ENCODE peak calls at places on chromosomes 16 and 17, in nine cellular contexts. W is GM23248; A is AG04450; M is H7; N is CD8-positive, alpha-beta memory T cell; F is colonic mucosa; B is cardiac muscle cell; C is ovary; P is Peyer's patch. J is an unnamed sample. For H3K27me3, the result is how much of the 10 kb centered on the place peaks cover.

GRCh38 chr17:1548032-1548431 is 14.6 kb downstream of the PITPNA start:
- DNase-seq in C (no peak), B (no peak), W (no peak), N (no peak), P (no peak), A (no peak), F (no peak), M (no peak), J (no peak)

GRCh38 chr16:66225696-66226095 is 140.8 kb upstream of the CDH5 start:
- DNase-seq in B (no peak), N (no peak), C (no peak), W (no peak), M (no peak), A (no peak), P (no peak), F (no peak), J (no peak)

GRCh38 chr17:57628421-57628820 is 116.7 kb downstream of the CCDC182 start:
- DNase-seq in C (peak), M (no peak), B (no peak), W (no peak), F (no peak), P (no peak), A (no peak), N (no peak), J (no peak)

GRCh38 chr17:19365499-19365817 is 2.9 kb upstream of the B9D1 start:
- DNase-seq in N (no peak), A (no peak), P (peak), B (no peak), W (no peak), C (no peak), F (no peak), M (no peak), J (no peak)

GRCh38 chr17:79046501-79047280 is 22.7 kb downstream of the C1QTNF1 start:
- DNase-seq in A (no peak), F (no peak), P (no peak), W (peak), M (peak), N (no peak), C (peak), B (no peak), J (no peak)

GRCh38 chr17:37060094-37060493 is 111.3 kb downstream of the AATF start:
- DNase-seq in N (no peak), P (no peak), F (no peak), A (no peak), C (no peak), B (no peak), M (peak), W (no peak), J (no peak)

GRCh38 chr16:75385507-75386152 is 47.7 kb downstream of the CFDP1 start:
- DNase-seq in P (no peak), B (peak), A (peak), M (peak), F (no peak), W (peak), N (no peak), C (no peak), J (no peak)

GRCh38 chr16:54093281-54093680 is 193.3 kb downstream of the IRX3 start:
- DNase-seq in P (no peak), F (no peak), C (no peak), A (no peak), B (no peak), M (no peak), W (no peak), N (no peak), J (no peak)

GRCh38 chr17:66403846-66404597 is 101.6 kb downstream of the PRKCA start:
- DNase-seq in C (no peak), P (no peak), F (no peak), W (no peak), N (no peak), A (no peak), B (no peak), M (peak), J (no peak)

GRCh38 chr16:50043358-50043757 is 18.3 kb downstream of the CNEP1R1 start:
- DNase-seq in P (no peak), B (no peak), N (no peak), W (no peak), F (no peak), M (no peak), A (no peak), C (no peak), J (no peak)

GRCh38 chr16:86452451-86452850 is 57.9 kb upstream of the FOXF1 start:
- DNase-seq in A (no peak), N (no peak), P (no peak), B (no peak), F (no peak), W (peak), M (no peak), C (no peak), J (no peak)

GRCh38 chr17:7216242-7217112 is 3.2 kb downstream of the DLG4 start:
- DNase-seq in B (no peak), W (peak), P (no peak), C (peak), M (no peak), A (no peak), N (no peak), F (no peak), J (no peak)

DNA sequence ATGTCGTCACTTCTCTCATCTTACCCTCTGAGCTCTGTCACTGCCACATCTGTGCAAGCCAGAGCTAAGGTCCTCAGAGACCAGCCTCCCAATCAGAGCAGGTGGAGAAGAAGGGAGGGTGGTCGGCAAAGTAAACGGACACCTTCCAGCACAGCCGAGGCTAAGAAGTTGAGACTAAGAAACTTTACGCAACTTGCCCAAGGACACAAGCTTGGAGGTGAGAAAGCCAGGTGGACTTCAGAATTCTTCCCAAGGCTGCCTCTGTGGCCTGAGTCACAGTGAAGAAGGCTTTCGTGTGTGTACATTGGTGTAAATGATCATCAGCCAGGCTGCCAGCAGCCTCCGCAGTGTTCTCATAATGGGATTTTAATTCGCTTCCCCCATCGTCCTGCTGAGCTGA is 125.1 kb upstream of the RPL38 start:
- DNase-seq in W (no peak), N (no peak), P (no peak), F (no peak), A (no peak), B (no peak), C (no peak), M (no peak), J (no peak)
- H3K27me3 ChIP-seq in W (under half), N (under half), P (under half), F (under half), A (under half), B (under half), C (under half), M (under half), J (under half)

DNA sequence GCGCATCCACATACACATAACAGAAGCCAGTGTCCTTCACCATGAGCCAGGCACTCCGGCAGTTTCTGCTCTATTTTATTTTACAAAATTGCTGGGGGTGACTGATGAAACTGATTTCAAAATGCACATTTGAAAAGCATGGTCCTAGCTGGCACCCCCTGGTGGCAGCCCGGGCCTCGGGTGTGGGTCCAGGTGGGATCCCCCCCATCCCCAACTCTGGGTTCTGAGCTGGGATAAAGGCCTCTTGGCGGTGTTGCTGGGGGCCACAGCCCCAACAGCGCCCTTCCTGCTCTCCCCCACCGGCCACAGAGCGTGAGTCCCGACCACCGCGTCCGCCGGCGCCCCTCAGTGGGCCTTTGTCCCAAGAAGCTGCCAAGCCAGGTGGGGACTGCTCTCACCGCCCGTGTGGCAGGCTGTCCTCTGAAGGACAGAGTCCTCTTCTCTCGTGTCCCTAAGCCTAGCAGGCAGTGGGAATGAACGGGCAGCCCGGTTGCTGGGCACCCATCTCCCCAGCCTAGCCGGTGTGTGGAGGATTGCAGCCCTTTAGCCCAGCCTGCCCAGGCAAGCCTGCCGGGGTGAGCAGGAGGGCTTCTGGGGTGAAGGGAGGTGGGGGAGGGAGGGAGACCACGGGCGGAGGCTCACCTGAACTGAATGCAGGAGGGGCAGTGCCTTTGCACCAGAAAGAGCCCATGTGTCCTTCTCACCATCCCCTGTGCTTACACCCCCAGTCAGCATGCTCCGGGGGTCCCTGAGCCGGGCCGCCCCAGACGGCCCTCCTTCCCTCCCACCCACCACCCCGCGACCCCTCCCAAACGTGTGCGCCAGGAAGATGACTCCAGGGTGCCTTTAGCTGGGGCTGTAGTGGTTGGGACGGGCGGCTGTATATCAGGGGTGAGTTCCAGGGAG is 898 bp downstream of the SNAI3 start:
- DNase-seq in C (no peak), M (peak), A (no peak), N (peak), B (no peak), W (peak), P (peak), F (no peak), J (no peak)
- H3K27me3 ChIP-seq in C (under half), M (under half), A (under half), N (under half), B (under half), W (under half), P (under half), F (under half), J (half or more)

DNA sequence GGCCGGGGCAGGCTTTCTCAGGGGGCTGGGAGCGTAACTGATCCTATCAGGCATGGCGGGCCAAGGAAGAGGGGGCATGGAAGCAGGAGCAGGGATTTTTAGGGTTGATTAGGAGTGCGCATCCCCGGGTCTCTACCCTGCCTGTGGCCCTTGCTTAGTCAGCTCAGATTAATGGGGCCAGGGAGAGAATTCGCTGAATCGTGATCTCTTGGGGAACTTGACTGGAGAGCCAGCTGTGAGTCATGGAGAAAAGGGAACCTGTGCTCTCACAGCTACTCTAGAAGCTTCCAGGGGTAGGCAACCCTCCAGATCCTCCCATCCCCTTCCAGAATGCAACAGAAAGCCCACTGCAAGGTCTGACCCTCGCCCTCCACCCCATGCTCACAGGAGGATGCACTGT is 3.6 kb downstream of the FOXN1 start:
- DNase-seq in P (no peak), F (no peak), A (no peak), C (no peak), M (no peak), B (no peak), W (peak), N (no peak), J (no peak)
- H3K27me3 ChIP-seq in P (under half), F (under half), A (half or more), C (under half), M (under half), B (under half), W (under half), N (under half), J (half or more)

GRCh38 chr16:57539072-57539796 is 2.9 kb upstream of the CCDC102A start:
- DNase-seq in W (no peak), B (no peak), F (peak), A (no peak), N (no peak), M (no peak), P (no peak), C (no peak), J (no peak)
- H3K27me3 ChIP-seq in W (under half), B (under half), F (under half), A (under half), N (under half), M (under half), P (under half), C (under half), J (under half)

J was measured in esophagus muscularis mucosa.